ENCODE peak calls at places on chromosomes 6 and 20, in seven cellular contexts. R, N, E, P, W, O and B are unnamed samples.

GRCh38 chr6:25263602-25264001 is 15.6 kb upstream of the CARMIL1 start:
- DNase-seq in R (no peak), N (no peak), E (no peak), P (peak), W (no peak), O (no peak), B (peak)

GRCh38 chr6:128239898-128240509 is 280.4 kb downstream of the PTPRK start:
- DNase-seq in R (no peak), N (no peak), E (no peak), P (no peak), W (no peak), O (no peak), B (no peak)

GRCh38 chr6:44486002-44486421 is 98.5 kb downstream of the CDC5L start:
- DNase-seq in R (no peak), N (no peak), E (no peak), P (peak), W (no peak), O (no peak), B (no peak)

GRCh38 chr6:2244261-2245102 is 923 bp downstream of the GMDS start:
- DNase-seq in R (no peak), N (no peak), E (no peak), P (no peak), W (no peak), O (no peak), B (no peak)

GRCh38 chr6:49868951-49869529 is 2.7 kb upstream of the CRISP1 start:
- DNase-seq in R (no peak), N (no peak), E (no peak), P (no peak), W (no peak), O (no peak), B (no peak)

GRCh38 chr20:4157516-4157915 is 142.2 kb upstream of the RNF24 start:
- DNase-seq in R (no peak), N (no peak), E (no peak), P (no peak), W (no peak), O (no peak), B (no peak)

GRCh38 chr6:4352731-4353130 is 217.4 kb upstream of the ECI2 start:
- DNase-seq in R (no peak), N (no peak), E (no peak), P (peak), W (no peak), O (no peak), B (no peak)

GRCh38 chr6:69337301-69337700 is 459.5 kb downstream of the LMBRD1 start:
- DNase-seq in R (no peak), N (no peak), E (no peak), P (no peak), W (no peak), O (no peak), B (no peak)

GRCh38 chr6:87397656-87398055 is 10.1 kb upstream of the CFAP206 start:
- DNase-seq in R (no peak), N (no peak), E (no peak), P (no peak), W (no peak), O (no peak), B (no peak)

GRCh38 chr6:81977488-81977887 is 225.0 kb upstream of the TENT5A start:
- DNase-seq in R (no peak), N (no peak), E (no peak), P (peak), W (no peak), O (no peak), B (peak)

GRCh38 chr6:90066715-90067114 is 172.4 kb downstream of the GJA10 start:
- DNase-seq in R (no peak), N (no peak), E (no peak), P (peak), W (no peak), O (no peak), B (no peak)

GRCh38 chr6:33707771-33708170 is 3.7 kb downstream of the UQCC2 start:
- DNase-seq in R (no peak), N (no peak), E (no peak), P (no peak), W (no peak), O (no peak), B (no peak)

GRCh38 chr6:26193467-26194328 is 106.5 kb downstream of the HFE start:
- DNase-seq in R (no peak), N (no peak), E (no peak), P (no peak), W (no peak), O (no peak), B (no peak)

GRCh38 chr6:33313709-33314514 is at the start of gene TAPBP:
- DNase-seq in R (no peak), N (peak), E (peak), P (peak), W (peak), O (peak), B (peak)

GRCh38 chr20:58021481-58021880 is 207.0 kb downstream of the ANKRD60 start:
- DNase-seq in R (no peak), N (peak), E (no peak), P (peak), W (no peak), O (no peak), B (no peak)

GRCh38 chr6:11779308-11780096 is 899 bp upstream of the ADTRP start:
- DNase-seq in R (no peak), N (no peak), E (no peak), P (peak), W (peak), O (no peak), B (peak)

GRCh38 chr20:51609251-51609650 is 66.7 kb upstream of the NFATC2 start:
- DNase-seq in R (no peak), N (no peak), E (no peak), P (no peak), W (no peak), O (no peak), B (no peak)

GRCh38 chr6:166957087-166957804 is 896 bp upstream of the RNASET2 start:
- DNase-seq in R (no peak), N (peak), E (no peak), P (peak), W (no peak), O (peak), B (no peak)

GRCh38 chr6:25144919-25145318 is 134.3 kb upstream of the CARMIL1 start:
- DNase-seq in R (no peak), N (no peak), E (no peak), P (no peak), W (no peak), O (no peak), B (no peak)

GRCh38 chr6:96975848-96976247 is 51.3 kb downstream of the KLHL32 start:
- DNase-seq in R (no peak), N (no peak), E (no peak), P (no peak), W (no peak), O (no peak), B (no peak)

GRCh38 chr6:159443521-159443920 is 249.5 kb downstream of the SOD2 start:
- DNase-seq in R (no peak), N (no peak), E (no peak), P (no peak), W (no peak), O (no peak), B (no peak)

GRCh38 chr6:42756713-42757112 is 10.8 kb upstream of the TBCC start:
- DNase-seq in R (no peak), N (no peak), E (no peak), P (no peak), W (no peak), O (peak), B (no peak)

GRCh38 chr20:25256226-25256859 is 8.5 kb downstream of the PYGB start:
- DNase-seq in R (no peak), N (no peak), E (no peak), P (peak), W (no peak), O (peak), B (peak)

GRCh38 chr20:56733967-56734366 is 104.9 kb downstream of the TFAP2C start:
- DNase-seq in R (no peak), N (no peak), E (no peak), P (no peak), W (no peak), O (no peak), B (no peak)

GRCh38 chr6:115643762-115644161 is 416.9 kb downstream of the FRK start:
- DNase-seq in R (peak), N (no peak), E (no peak), P (peak), W (no peak), O (no peak), B (peak)

GRCh38 chr6:52317841-52318581 is 33.5 kb upstream of the MCM3 start:
- DNase-seq in R (no peak), N (no peak), E (no peak), P (peak), W (no peak), O (no peak), B (peak)

GRCh38 chr6:138987299-138987642 is 782 bp downstream of the REPS1 start:
- DNase-seq in R (no peak), N (no peak), E (no peak), P (no peak), W (no peak), O (peak), B (no peak)

GRCh38 chr6:32752580-32752979 is 10.8 kb downstream of the HLA-DQB2 start:
- DNase-seq in R (no peak), N (no peak), E (no peak), P (peak), W (no peak), O (no peak), B (no peak)

GRCh38 chr20:57399587-57400261 is 8.5 kb downstream of the RBM38 start:
- DNase-seq in R (no peak), N (no peak), E (no peak), P (no peak), W (no peak), O (no peak), B (no peak)

GRCh38 chr6:138404666-138405337 is 779 bp downstream of the HEBP2 start:
- DNase-seq in R (no peak), N (peak), E (no peak), P (peak), W (no peak), O (peak), B (no peak)

GRCh38 chr20:1524004-1524403 is 32.8 kb upstream of the SIRPB2 start:
- DNase-seq in R (no peak), N (no peak), E (no peak), P (no peak), W (no peak), O (no peak), B (no peak)

GRCh38 chr20:6295477-6296256 is 172.8 kb upstream of the FERMT1 start:
- DNase-seq in R (no peak), N (no peak), E (no peak), P (no peak), W (no peak), O (no peak), B (no peak)

GRCh38 chr20:23477223-23477622 is 13.7 kb upstream of the CST8 start:
- DNase-seq in R (no peak), N (no peak), E (no peak), P (no peak), W (no peak), O (no peak), B (no peak)

GRCh38 chr6:16585805-16586204 is 175.5 kb downstream of the ATXN1 start:
- DNase-seq in R (no peak), N (no peak), E (no peak), P (no peak), W (no peak), O (no peak), B (peak)

GRCh38 chr20:23452776-23453175 is at the start of gene CST11:
- DNase-seq in R (no peak), N (no peak), E (no peak), P (no peak), W (no peak), O (no peak), B (no peak)

GRCh38 chr20:36851490-36851889 is 24.4 kb upstream of the TLDC2 start:
- DNase-seq in R (no peak), N (no peak), E (no peak), P (no peak), W (no peak), O (no peak), B (no peak)

GRCh38 chr6:134410531-134410930 is 92.6 kb upstream of the SGK1 start:
- DNase-seq in R (no peak), N (no peak), E (no peak), P (no peak), W (no peak), O (no peak), B (no peak)

GRCh38 chr6:62283828-62284411 is 2.1 kb downstream of the KHDRBS2 start:
- DNase-seq in R (no peak), N (no peak), E (no peak), P (peak), W (no peak), O (no peak), B (peak)